ENCODE peak calls at places on chromosome 17, in nine cellular contexts. B, Q, E, F, W, C, G, H and K are unnamed samples.

GRCh38 chr17:49575524-49576120 is at the start of gene NXPH3:
- DNase-seq in B (peak), Q (peak), E (peak), F (peak), W (peak), C (no peak), G (peak), H (no peak), K (peak)

GRCh38 chr17:3956558-3956957 is 7.7 kb downstream of the ATP2A3 start:
- DNase-seq in B (no peak), Q (no peak), E (no peak), F (no peak), W (no peak), C (no peak), G (no peak), H (no peak), K (no peak)

GRCh38 chr17:67076290-67076689 is 31.9 kb downstream of the CACNG1 start:
- DNase-seq in B (no peak), Q (no peak), E (no peak), F (peak), W (no peak), C (no peak), G (no peak), H (no peak), K (no peak)

GRCh38 chr17:65163990-65164495 is 26.9 kb downstream of the RGS9 start:
- DNase-seq in B (no peak), Q (peak), E (peak), F (peak), W (peak), C (no peak), G (peak), H (no peak), K (no peak)

GRCh38 chr17:80676564-80676963 is 131.9 kb downstream of the RPTOR start:
- DNase-seq in B (no peak), Q (no peak), E (no peak), F (no peak), W (no peak), C (no peak), G (no peak), H (no peak), K (no peak)

GRCh38 chr17:43750154-43750553 is 8.4 kb downstream of the SOST start:
- DNase-seq in B (no peak), Q (no peak), E (no peak), F (no peak), W (no peak), C (no peak), G (no peak), H (no peak), K (no peak)

GRCh38 chr17:74361613-74362391 is at the start of gene BTBD17:
- DNase-seq in B (peak), Q (peak), E (peak), F (peak), W (peak), C (no peak), G (peak), H (no peak), K (no peak)

GRCh38 chr17:46878055-46878454 is 26.7 kb downstream of the WNT9B start:
- DNase-seq in B (no peak), Q (no peak), E (no peak), F (no peak), W (no peak), C (no peak), G (no peak), H (no peak), K (peak)

GRCh38 chr17:81314410-81315169 is 19.5 kb upstream of the SLC38A10 start:
- DNase-seq in B (peak), Q (no peak), E (no peak), F (no peak), W (no peak), C (no peak), G (no peak), H (no peak), K (no peak)

GRCh38 chr17:42142371-42142896 is 12.4 kb downstream of the RAB5C start:
- DNase-seq in B (no peak), Q (no peak), E (no peak), F (no peak), W (no peak), C (no peak), G (no peak), H (no peak), K (no peak)

GRCh38 chr17:42362245-42362961 is 25.8 kb downstream of the STAT3 start:
- DNase-seq in B (no peak), Q (no peak), E (no peak), F (no peak), W (no peak), C (no peak), G (no peak), H (no peak), K (no peak)

GRCh38 chr17:18176152-18176551 is 7.5 kb upstream of the ALKBH5 start:
- DNase-seq in B (no peak), Q (no peak), E (no peak), F (no peak), W (no peak), C (no peak), G (no peak), H (no peak), K (no peak)

GRCh38 chr17:68455756-68456528 is 1.4 kb downstream of the WIPI1 start:
- DNase-seq in B (no peak), Q (peak), E (peak), F (peak), W (no peak), C (no peak), G (peak), H (no peak), K (no peak)

GRCh38 chr17:77872199-77872598 is 86.3 kb upstream of the TNRC6C start:
- DNase-seq in B (no peak), Q (no peak), E (no peak), F (no peak), W (no peak), C (no peak), G (no peak), H (no peak), K (no peak)

GRCh38 chr17:77125432-77125901 is 15.3 kb upstream of the SEC14L1 start:
- DNase-seq in B (no peak), Q (peak), E (no peak), F (peak), W (no peak), C (no peak), G (no peak), H (no peak), K (no peak)

GRCh38 chr17:655618-656017 is 59.0 kb downstream of the VPS53 start:
- DNase-seq in B (no peak), Q (no peak), E (no peak), F (no peak), W (no peak), C (no peak), G (no peak), H (no peak), K (no peak)

GRCh38 chr17:30824002-30824355 is 513 bp downstream of the CRLF3 start:
- DNase-seq in B (peak), Q (no peak), E (peak), F (no peak), W (peak), C (no peak), G (no peak), H (no peak), K (no peak)

GRCh38 chr17:45409659-45410076 is 23.0 kb downstream of the ARHGAP27 start:
- DNase-seq in B (no peak), Q (no peak), E (no peak), F (no peak), W (no peak), C (no peak), G (no peak), H (no peak), K (no peak)

GRCh38 chr17:79231766-79232287 is 157.2 kb downstream of the ENGASE start:
- DNase-seq in B (no peak), Q (no peak), E (no peak), F (no peak), W (no peak), C (no peak), G (no peak), H (no peak), K (no peak)

GRCh38 chr17:31314788-31315105 is 893 bp upstream of the EVI2B start:
- DNase-seq in B (no peak), Q (no peak), E (no peak), F (no peak), W (no peak), C (no peak), G (no peak), H (no peak), K (no peak)

GRCh38 chr17:12637015-12637414 is 28.7 kb upstream of the MYOCD start:
- DNase-seq in B (no peak), Q (peak), E (no peak), F (no peak), W (no peak), C (no peak), G (no peak), H (no peak), K (no peak)

GRCh38 chr17:340074-340473 is 12.5 kb downstream of the RPH3AL start:
- DNase-seq in B (peak), Q (no peak), E (no peak), F (no peak), W (no peak), C (no peak), G (no peak), H (no peak), K (peak)

GRCh38 chr17:8941520-8941919 is 24.0 kb downstream of the PIK3R5 start:
- DNase-seq in B (no peak), Q (no peak), E (peak), F (no peak), W (no peak), C (no peak), G (no peak), H (no peak), K (no peak)

GRCh38 chr17:51641999-51642398 is 381.7 kb downstream of the UTP18 start:
- DNase-seq in B (no peak), Q (no peak), E (no peak), F (no peak), W (no peak), C (no peak), G (no peak), H (no peak), K (no peak)

GRCh38 chr17:18854956-18855355 is 3.0 kb upstream of the PRPSAP2 start:
- DNase-seq in B (no peak), Q (no peak), E (no peak), F (no peak), W (no peak), C (no peak), G (no peak), H (no peak), K (no peak)

GRCh38 chr17:32755045-32755805 is 121.7 kb downstream of the MYO1D start:
- DNase-seq in B (no peak), Q (peak), E (no peak), F (peak), W (peak), C (no peak), G (no peak), H (no peak), K (no peak)
- TF ChIP-seq CTCF in B (peak), Q (peak), E (peak), F (peak), W (peak), C (peak), G (no peak), H (peak), K (peak)

DNA sequence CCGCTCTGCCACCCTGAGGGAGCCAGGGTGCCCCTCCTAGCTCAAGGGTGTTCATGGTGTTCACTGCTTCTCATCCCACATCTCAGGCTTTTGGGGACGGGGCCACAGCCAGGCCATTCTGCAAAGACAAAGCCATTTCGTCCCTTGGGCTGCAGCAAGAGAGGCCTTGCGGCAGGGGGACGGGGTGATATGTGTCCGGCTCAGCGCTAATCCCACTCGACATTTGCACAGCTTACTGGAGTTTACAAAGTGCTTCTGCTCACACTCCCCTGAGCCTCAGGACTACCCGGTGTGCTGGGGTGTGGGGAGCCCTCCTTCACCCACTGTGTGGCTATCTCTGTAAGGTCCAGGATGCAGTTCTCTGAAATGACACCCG is 84.3 kb downstream of the RTN4RL1 start:
- DNase-seq in B (no peak), Q (no peak), E (no peak), F (no peak), W (no peak), C (no peak), G (no peak), H (no peak), K (no peak)
- H3K27ac ChIP-seq in B (no peak), Q (no peak), E (no peak), F (no peak), W (no peak), C (no peak), G (no peak), H (no peak), K (no peak)

DNA sequence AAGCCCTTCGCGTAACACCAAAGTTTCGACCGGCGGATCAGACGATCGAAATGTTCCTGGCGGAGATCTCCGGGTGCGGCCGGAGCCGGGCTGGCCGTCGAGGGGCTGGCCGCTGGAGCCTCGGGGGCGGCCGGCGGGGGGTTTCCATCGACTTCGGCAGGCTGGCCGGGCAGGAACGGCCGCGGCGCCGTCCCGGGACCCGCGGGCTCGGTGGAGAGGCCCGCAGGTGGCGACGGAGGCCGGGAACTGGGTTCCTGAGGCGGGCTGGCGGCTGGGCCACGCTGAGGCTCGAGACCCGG is 1.1 kb downstream of the EPOP start:
- DNase-seq in B (peak), Q (no peak), E (no peak), F (no peak), W (no peak), C (no peak), G (peak), H (no peak), K (no peak)
- TF ChIP-seq EP300 in B (no peak), Q (no peak), E (no peak), F (no peak), W (no peak), C (no peak), G (no peak), H (no peak), K (no peak)

DNA sequence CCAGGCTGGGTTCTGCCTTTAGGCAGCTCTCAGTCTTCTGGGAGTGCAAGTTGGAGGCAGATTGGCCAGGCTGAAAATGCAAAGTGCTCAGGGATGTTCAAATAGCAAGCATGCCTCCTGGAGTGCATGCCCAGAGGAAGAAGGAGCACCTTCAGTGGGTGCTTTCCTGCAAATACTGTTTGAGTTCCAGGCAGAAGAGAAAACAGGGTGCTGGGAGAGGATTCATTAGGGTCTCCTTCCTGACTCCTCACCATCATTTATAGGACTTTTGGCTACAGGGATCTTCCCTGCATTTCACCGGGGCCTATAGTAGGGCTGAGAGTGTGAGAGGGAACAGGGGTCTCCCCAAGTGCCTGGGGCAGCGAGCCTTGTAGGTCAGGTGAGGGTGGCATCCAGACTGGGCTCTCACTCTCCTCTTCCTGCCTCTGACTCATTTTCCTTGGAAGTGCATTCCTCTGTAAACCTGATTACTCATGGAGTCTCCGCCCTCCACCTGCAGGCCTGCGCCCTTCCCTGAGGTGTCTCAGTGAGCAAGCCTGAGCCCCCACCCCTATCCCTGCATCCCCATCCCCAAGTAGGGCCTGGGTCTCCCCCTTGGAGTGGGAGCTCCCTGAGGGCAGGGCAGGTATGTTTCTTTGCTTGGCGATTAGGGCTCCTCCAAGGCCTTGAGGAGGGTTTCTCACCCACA is 17.1 kb upstream of the TNS4 start:
- DNase-seq in B (peak), Q (peak), E (peak), F (no peak), W (no peak), C (no peak), G (no peak), H (no peak), K (no peak)
- TF ChIP-seq CTCF in B (no peak), Q (no peak), E (no peak), F (no peak), W (no peak), C (no peak), G (no peak), H (no peak), K (no peak)